ENCODE peak calls at places on chromosomes 5 and 9, in eight cellular contexts. W, P, K, F, Y, X, G and E are unnamed samples.

GRCh38 chr5:113042491-113043243 is 66.1 kb downstream of the DCP2 start:
- DNase-seq in X (no peak), P (no peak), F (no peak), G (no peak), Y (no peak), K (no peak), W (no peak), E (no peak)

GRCh38 chr9:113742878-113743277 is 133.2 kb upstream of the ZNF618 start:
- DNase-seq in F (no peak), Y (no peak), X (no peak), K (no peak), P (no peak), W (no peak), G (no peak), E (no peak)

GRCh38 chr9:72334658-72335337 is 30.2 kb downstream of the ZFAND5 start:
- DNase-seq in X (no peak), Y (no peak), F (no peak), G (peak; percentile 11), W (no peak), K (no peak), P (no peak), E (no peak)

GRCh38 chr5:77418162-77418561 is 74.0 kb downstream of the WDR41 start:
- DNase-seq in X (no peak), P (no peak), F (no peak), K (no peak), Y (no peak), G (no peak), W (no peak), E (no peak)

GRCh38 chr5:36492998-36493655 is 113.3 kb upstream of the SLC1A3 start:
- DNase-seq in Y (no peak), W (no peak), K (no peak), F (no peak), X (no peak), G (peak; percentile 84), P (no peak), E (no peak)

GRCh38 chr5:156678484-156678883 is 171.6 kb upstream of the PPP1R2B start:
- DNase-seq in W (no peak), P (no peak), G (peak; percentile 52), Y (no peak), F (no peak), K (no peak), X (no peak), E (no peak)

GRCh38 chr5:159878988-159879471 is 37.3 kb upstream of the ADRA1B start:
- DNase-seq in P (no peak), F (no peak), K (peak; percentile 81), Y (peak; percentile 55), G (no peak), X (no peak), W (no peak), E (peak; percentile 59)

GRCh38 chr9:114799441-114799840 is 6.4 kb downstream of the TNFSF15 start:
- DNase-seq in K (no peak), Y (peak; percentile 30), F (no peak), W (no peak), P (no peak), G (no peak), X (no peak), E (no peak)

GRCh38 chr5:40569549-40570270 is 110.0 kb upstream of the PTGER4 start:
- DNase-seq in W (no peak), K (no peak), F (no peak), G (no peak), Y (no peak), X (no peak), P (no peak), E (no peak)

DNA sequence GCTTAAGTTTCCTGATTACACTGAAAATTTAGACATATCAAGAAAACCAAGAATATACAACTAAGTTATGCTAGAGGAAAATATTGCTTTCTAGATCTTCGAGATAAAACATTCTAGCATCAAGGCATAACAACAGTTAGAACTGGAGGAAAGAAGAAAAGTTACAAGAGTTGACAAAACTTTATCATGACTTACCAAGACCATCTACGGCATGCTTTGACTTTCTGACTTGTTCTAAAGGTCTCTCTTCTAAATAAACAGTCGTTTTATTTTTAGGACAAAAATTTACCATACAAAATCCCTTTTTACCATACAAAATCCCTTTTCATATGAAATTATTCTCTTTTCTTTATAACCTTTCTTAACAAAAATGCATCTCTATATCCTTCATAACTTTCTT is 1110.1 kb upstream of the CDH10 start:
- DNase-seq in K (no peak), P (no peak), Y (no peak), W (peak; percentile 46), G (peak; percentile 36), F (no peak), X (no peak), E (no peak)
- H3K9me3 ChIP-seq in K (no peaks in the 10 kb centered on the region), P (peaks cover 18% of the 10 kb centered on the region), Y (no peaks in the 10 kb centered on the region), W (peaks cover 32% of the 10 kb centered on the region), G (peaks cover 39% of the 10 kb centered on the region), F (no peaks in the 10 kb centered on the region), X (no peaks in the 10 kb centered on the region), E (peaks cover 5% of the 10 kb centered on the region)

GRCh38 chr5:170221319-170221718 is 11.5 kb upstream of the C5orf58 start:
- DNase-seq in X (no peak), K (no peak), W (no peak), G (no peak), Y (no peak), F (peak; percentile 38), P (no peak), E (no peak)
- TF ChIP-seq CTCF in X (no peak), K (no peak), W (peak; percentile 15), G (no peak), Y (no peak), F (no peak), P (no peak), E (no peak)

DNA sequence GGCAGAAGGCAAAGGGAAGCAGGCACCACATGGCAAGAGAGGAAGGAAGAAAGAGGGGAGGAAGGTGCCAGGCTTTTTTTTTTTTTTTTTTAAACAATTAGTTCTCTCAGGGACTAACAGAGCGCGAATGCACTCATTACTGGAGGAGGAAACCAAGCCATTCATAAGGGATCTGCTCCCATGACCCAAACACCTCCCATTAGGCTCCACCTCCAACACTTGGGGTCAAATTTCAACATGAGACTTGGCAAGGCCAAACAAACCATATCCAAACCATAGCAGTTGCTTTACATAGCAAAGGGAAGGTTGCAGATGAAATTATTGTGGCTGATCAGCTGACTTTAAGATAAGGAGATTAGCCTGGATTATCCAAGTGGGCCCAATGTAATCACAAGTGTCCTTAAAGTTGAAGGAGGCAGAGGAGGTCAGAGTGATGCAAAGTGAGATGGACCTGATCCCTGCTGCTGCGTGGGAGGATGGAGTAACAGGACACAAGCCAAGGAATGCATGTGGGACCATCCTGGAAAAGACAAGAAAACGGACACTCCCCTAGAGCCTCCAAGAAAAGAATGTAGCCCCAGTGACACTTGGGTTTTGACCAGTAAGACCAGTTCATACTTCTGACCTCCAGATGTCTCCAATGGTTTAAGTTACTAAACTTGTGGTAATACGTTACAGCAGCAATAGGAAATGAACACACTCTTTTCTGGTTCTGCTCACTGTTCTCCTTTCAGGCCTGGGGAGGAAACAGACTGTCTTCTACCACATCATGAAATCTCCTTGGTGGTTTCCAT is 167.3 kb downstream of the GNAQ start:
- DNase-seq in P (no peak), X (no peak), K (no peak), G (no peak), Y (no peak), F (no peak), W (peak; percentile 1), E (no peak)
- H3K9me3 ChIP-seq in P (no peaks in the 10 kb centered on the region), X (no peaks in the 10 kb centered on the region), K (no peaks in the 10 kb centered on the region), G (no peaks in the 10 kb centered on the region), Y (no peaks in the 10 kb centered on the region), F (no peaks in the 10 kb centered on the region), W (no peaks in the 10 kb centered on the region), E (no peaks in the 10 kb centered on the region)

GRCh38 chr5:38319486-38319885 is 61.1 kb downstream of the EGFLAM start:
- DNase-seq in Y (no peak), W (no peak), K (no peak), X (no peak), F (no peak), P (no peak), G (no peak), E (no peak)

GRCh38 chr5:38317887-38318286 is 59.5 kb downstream of the EGFLAM start:
- DNase-seq in F (no peak), W (no peak), G (no peak), Y (no peak), X (no peak), K (no peak), P (no peak), E (no peak)

GRCh38 chr5:38321978-38322377 is 63.6 kb downstream of the EGFLAM start:
- DNase-seq in F (no peak), Y (no peak), G (no peak), K (no peak), P (no peak), W (no peak), X (no peak), E (no peak)

GRCh38 chr5:38316544-38317224 is 58.3 kb downstream of the EGFLAM start:
- DNase-seq in W (no peak), X (no peak), G (no peak), Y (no peak), F (no peak), K (peak; percentile 60), P (no peak), E (no peak)
- TF ChIP-seq CTCF in W (no peak), X (no peak), G (no peak), Y (no peak), F (no peak), K (no peak), P (no peak), E (no peak)

GRCh38 chr5:179060116-179061008 is at the start of gene ZNF354C:
- DNase-seq in F (peak; percentile 61), X (peak; percentile 92), Y (peak; percentile 89), P (peak; percentile 23), W (no peak), K (peak; percentile 94), G (no peak), E (peak; percentile 89)

GRCh38 chr5:179065703-179066102 is 5.5 kb downstream of the ZNF354C start:
- DNase-seq in F (no peak), P (no peak), X (no peak), Y (no peak), W (no peak), G (no peak), K (no peak), E (no peak)

GRCh38 chr5:179055436-179055835 is 4.7 kb upstream of the ZNF354C start:
- DNase-seq in Y (no peak), W (no peak), X (no peak), K (no peak), F (no peak), P (no peak), G (no peak), E (no peak)

GRCh38 chr5:179061025-179061424 is 852 bp downstream of the ZNF354C start:
- DNase-seq in G (no peak), X (no peak), F (no peak), W (no peak), Y (no peak), K (peak; percentile 50), P (no peak), E (no peak)
- H3K9me3 ChIP-seq in G (no peaks in the 10 kb centered on the region), X (peaks cover 4% of the 10 kb centered on the region), F (peaks cover 13% of the 10 kb centered on the region), W (no peaks in the 10 kb centered on the region), Y (no peaks in the 10 kb centered on the region), K (peaks cover 24% of the 10 kb centered on the region), P (peaks cover 17% of the 10 kb centered on the region), E (peaks cover 15% of the 10 kb centered on the region)

GRCh38 chr5:54852007-54852406 is 133.4 kb downstream of the ESM1 start:
- DNase-seq in K (no peak), W (no peak), P (no peak), F (no peak), G (no peak), X (no peak), Y (no peak), E (no peak)
- TF ChIP-seq CTCF in K (no peak), W (peak; percentile 62), P (no peak), F (no peak), G (no peak), X (no peak), Y (no peak), E (no peak)

GRCh38 chr9:102309379-102309778 is 570.9 kb upstream of the GRIN3A start:
- DNase-seq in G (no peak), F (no peak), W (no peak), P (no peak), Y (no peak), K (no peak), X (no peak), E (no peak)
- H3K9me3 ChIP-seq in G (no peaks in the 10 kb centered on the region), F (peaks cover 4% of the 10 kb centered on the region), W (no peaks in the 10 kb centered on the region), P (peaks cover 5% of the 10 kb centered on the region), Y (no peaks in the 10 kb centered on the region), K (peaks cover 3% of the 10 kb centered on the region), X (no peaks in the 10 kb centered on the region), E (peaks cover 5% of the 10 kb centered on the region)